ENCODE peak calls at places on chromosome 7, in eight cellular contexts. Y, B, R, J, X, I, V and Q are unnamed samples.

GRCh38 chr7:102061981-102062390 is 224.7 kb upstream of the SH2B2 start:
- DNase-seq in V (no peak), I (peak), X (no peak), R (peak), Y (no peak), B (no peak), J (no peak), Q (peak)

GRCh38 chr7:98996162-98996552 is 117.8 kb downstream of the TRRAP start:
- DNase-seq in J (no peak), R (no peak), I (no peak), V (no peak), X (no peak), B (no peak), Y (no peak), Q (no peak)

GRCh38 chr7:5393748-5394147 is 29.9 kb downstream of the TNRC18 start:
- DNase-seq in B (no peak), R (no peak), V (no peak), I (no peak), Y (no peak), X (no peak), J (no peak), Q (no peak)

GRCh38 chr7:1444925-1445322 is 14.3 kb downstream of the MICALL2 start:
- DNase-seq in I (no peak), J (no peak), R (no peak), Y (no peak), V (no peak), B (no peak), X (no peak), Q (no peak)

GRCh38 chr7:87344446-87344845 is 1.0 kb upstream of the CROT start:
- DNase-seq in X (no peak), J (peak), R (no peak), Y (no peak), B (no peak), V (peak), I (no peak), Q (no peak)

GRCh38 chr7:127890726-127891125 is 140.5 kb downstream of the LRRC4 start:
- DNase-seq in I (no peak), R (no peak), X (no peak), B (no peak), Y (no peak), V (no peak), J (no peak), Q (no peak)

GRCh38 chr7:1234794-1235500 is 2.3 kb downstream of the UNCX start:
- DNase-seq in V (no peak), J (no peak), R (no peak), Y (no peak), X (no peak), I (no peak), B (no peak), Q (no peak)

GRCh38 chr7:91280180-91280579 is 15.9 kb downstream of the FZD1 start:
- DNase-seq in I (no peak), V (no peak), R (no peak), J (no peak), X (no peak), Y (no peak), B (peak), Q (no peak)

GRCh38 chr7:151544183-151544582 is 24.5 kb upstream of the RHEB start:
- DNase-seq in Y (no peak), V (no peak), B (no peak), J (no peak), R (no peak), I (no peak), X (no peak), Q (no peak)

GRCh38 chr7:127392182-127392565 is 334 bp downstream of the ZNF800 start:
- DNase-seq in Y (peak), B (peak), V (peak), I (peak), R (peak), J (peak), X (no peak), Q (peak)

GRCh38 chr7:136072447-136072846 is 95.3 kb upstream of the MTPN start:
- DNase-seq in V (no peak), B (no peak), R (no peak), I (no peak), Y (no peak), J (no peak), X (no peak), Q (no peak)

GRCh38 chr7:127885843-127886242 is 145.4 kb downstream of the LRRC4 start:
- DNase-seq in X (no peak), I (peak), R (peak), Y (peak), B (no peak), J (peak), V (peak), Q (no peak)

GRCh38 chr7:139548302-139549028 is 25.0 kb downstream of the CLEC2L start:
- DNase-seq in I (no peak), V (no peak), Y (no peak), J (no peak), X (no peak), R (no peak), B (no peak), Q (no peak)

GRCh38 chr7:369476-369980 is 79.6 kb downstream of the FOXL3 start:
- DNase-seq in I (peak), B (no peak), X (no peak), J (no peak), V (no peak), R (no peak), Y (no peak), Q (no peak)

GRCh38 chr7:149856-150636 is 42.3 kb upstream of the FAM20C start:
- DNase-seq in J (no peak), Y (peak), R (peak), B (no peak), X (no peak), V (no peak), I (peak), Q (peak)

DNA sequence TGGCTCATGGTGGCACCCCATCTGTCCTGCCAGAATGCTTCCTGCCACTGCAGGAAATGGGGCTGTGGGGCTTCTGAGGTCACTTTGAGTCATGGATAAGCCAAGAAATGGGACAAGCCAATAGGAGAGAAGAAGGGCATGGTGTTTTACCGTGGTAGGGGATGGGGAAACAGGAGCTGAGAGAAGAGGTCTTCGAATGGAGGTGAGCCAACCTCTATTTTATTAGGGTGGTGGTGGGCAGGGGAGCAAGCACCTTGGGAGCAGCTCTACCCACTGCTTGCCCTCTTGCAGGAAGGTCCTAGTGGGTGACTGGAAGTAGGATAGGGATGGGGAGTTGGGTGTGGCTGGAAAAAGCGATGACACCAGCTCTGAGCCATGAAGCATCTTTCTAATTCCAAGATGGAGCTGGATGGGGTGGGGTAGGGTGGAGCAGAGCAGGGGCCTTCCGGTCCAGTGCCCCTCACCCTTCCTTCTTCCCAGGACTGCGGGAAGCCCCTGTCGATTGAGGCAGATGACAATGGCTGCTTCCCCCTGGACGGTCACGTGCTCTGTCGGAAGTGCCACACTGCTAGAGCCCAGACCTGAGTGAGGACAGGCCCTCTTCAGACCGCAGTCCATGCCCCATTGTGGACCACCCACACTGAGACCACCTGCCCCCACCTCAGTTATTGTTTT is 9.1 kb downstream of the ZYX start:
- DNase-seq in I (peak), J (no peak), Y (no peak), B (no peak), V (no peak), R (no peak), X (no peak), Q (no peak)
- TF ChIP-seq CTCF in I (no peak), J (no peak), Y (no peak), B (no peak), V (no peak), R (no peak), X (no peak), Q (no peak)

DNA sequence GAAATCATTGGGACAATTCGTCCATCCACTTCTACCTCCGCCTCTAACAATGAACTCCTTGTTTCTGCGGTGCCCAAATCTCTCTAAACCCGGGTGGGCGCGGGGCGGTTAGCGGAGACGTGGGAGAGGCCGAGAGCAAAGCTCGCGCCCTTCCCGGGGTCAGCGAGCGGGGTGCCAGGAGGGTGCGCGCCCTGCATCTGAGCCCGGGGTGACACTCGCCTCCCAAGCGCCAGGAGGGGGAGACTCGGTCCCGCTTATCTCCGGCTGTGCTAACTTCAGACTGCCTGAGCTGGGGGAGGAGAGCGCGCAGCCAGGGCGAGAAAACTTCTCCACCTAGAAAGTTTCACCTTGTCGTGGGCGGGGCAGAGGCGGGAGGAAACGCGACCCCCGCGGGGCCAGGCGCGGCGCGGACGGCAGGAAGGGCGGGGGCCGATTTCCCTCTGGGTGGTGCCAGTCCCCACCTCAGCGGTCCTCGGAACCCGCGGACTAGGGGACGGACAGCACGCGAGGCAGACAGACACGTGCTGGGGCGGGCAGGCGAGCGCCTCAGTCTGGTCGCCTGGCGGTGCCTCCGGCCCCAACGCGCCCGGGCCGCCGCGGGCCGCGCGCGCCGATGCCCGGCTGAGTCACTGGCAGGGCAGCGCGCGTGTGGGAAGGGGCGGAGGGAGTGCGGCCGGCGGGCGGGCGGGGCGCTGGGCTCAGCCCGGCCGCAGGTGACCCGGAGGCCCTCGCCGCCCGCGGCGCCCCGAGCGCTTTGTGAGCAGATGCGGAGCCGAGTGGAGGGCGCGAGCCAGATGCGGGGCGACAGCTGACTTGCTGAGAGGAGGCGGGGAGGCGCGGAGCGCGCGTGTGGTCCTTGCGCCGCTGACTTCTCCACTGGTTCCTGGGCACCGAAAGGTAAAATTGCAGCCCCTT is at the start of gene MET:
- DNase-seq in B (peak), J (peak), X (peak), I (peak), V (peak), R (peak), Y (peak), Q (peak)
- TF ChIP-seq CTCF in B (peak), J (peak), X (peak), I (peak), V (peak), R (peak), Y (peak), Q (no peak)

DNA sequence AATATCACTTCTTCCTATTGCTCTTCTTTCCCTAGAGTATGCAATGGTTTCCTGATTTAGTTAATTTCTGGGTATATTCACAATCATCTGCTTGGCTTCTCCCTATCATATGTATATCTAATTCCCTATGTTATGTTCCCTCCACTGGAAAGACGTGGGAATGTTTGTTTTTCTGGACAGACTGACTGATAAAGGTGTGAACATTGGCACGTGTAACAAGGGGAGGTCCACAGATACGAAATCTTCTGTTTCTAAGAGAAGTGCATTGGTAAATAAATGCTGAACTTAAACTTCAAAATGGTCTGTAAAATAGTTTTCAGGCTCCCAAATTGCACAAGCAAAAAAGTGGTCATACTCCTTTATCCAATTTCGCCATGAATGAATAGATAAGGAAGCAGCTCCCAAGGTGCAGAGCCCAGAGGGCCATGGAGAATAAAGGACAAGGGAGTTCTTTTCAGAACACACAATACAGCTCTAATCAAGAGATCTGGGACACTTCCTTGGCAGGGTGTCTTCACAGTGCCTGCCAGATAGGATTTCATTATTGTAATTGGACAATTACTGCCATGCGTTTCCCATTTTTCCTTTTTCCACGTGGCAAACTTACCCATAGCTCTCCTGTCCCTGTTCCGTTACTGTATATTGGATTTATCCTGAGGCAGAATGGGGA is 141.9 kb downstream of the RNF133 start:
- DNase-seq in V (no peak), Y (no peak), I (no peak), B (no peak), R (no peak), J (no peak), X (no peak), Q (no peak)
- TF ChIP-seq CTCF in V (no peak), Y (no peak), I (no peak), B (no peak), R (no peak), J (no peak), X (no peak), Q (no peak)

DNA sequence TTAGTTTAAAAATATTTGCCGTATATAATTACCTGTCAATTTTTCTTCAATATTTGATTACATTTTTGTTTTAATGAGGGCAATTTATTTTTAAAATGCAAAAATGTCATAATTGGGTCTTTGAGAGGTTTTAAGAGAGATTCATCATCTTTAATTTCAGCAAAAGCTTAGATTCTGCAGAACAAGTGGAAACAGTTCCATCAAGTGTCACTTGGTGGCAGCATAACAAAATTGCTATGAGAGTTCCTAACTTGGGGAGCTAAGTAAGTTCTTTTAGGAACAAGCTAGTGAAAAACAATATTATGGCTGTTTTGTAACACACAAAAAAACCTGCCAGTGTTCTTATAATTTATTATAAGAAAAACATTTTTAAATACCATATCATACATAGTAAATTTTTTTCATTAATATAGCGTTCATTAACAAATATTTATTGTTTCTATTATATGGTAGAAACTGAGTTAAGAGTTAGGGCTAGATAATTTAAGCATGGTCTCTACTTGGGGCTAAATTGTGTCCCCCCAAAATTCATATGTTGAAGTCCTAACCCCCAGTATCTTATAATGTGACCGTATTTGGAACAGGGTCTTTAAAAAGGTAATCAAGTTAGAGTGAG is 155.2 kb downstream of the MAGI2 start:
- DNase-seq in I (no peak), Y (peak), R (peak), X (no peak), J (peak), V (peak), B (peak), Q (no peak)
- TF ChIP-seq CTCF in I (peak), Y (peak), R (peak), X (peak), J (peak), V (peak), B (peak), Q (no peak)

DNA sequence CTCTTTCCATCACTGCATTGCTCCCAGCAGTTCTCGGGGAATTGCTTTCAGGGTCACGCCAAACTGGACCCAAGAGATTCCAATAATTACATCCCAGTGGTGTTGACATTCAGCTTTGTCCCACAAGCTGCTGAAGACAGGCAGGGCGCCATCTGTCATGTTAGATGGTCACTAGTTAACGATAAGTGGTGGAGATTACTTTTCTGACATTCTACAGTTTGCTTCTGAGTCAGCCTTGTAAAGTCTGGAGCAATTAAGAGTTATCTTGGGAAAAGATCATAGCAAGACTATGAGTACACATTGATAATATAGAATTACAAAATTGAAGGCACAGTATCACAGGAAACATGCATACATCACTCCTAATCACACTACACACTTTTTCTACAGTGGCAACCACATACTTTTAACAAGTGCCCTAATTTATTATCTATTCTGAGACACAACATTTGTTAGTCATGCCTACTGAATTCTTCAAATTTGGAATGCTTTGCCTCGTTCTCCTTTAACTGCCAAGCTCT is 41.9 kb downstream of the SEMA3C start:
- DNase-seq in I (no peak), R (peak), Y (peak), B (peak), X (no peak), J (no peak), V (no peak), Q (no peak)
- TF ChIP-seq CTCF in I (no peak), R (no peak), Y (no peak), B (no peak), X (no peak), J (no peak), V (no peak), Q (no peak)

GRCh38 chr7:20440472-20441105 is 109.9 kb downstream of the ITGB8 start:
- DNase-seq in R (peak), J (peak), Y (peak), X (no peak), I (no peak), B (peak), V (peak), Q (no peak)
- TF ChIP-seq CTCF in R (peak), J (peak), Y (peak), X (no peak), I (peak), B (peak), V (peak), Q (no peak)

DNA sequence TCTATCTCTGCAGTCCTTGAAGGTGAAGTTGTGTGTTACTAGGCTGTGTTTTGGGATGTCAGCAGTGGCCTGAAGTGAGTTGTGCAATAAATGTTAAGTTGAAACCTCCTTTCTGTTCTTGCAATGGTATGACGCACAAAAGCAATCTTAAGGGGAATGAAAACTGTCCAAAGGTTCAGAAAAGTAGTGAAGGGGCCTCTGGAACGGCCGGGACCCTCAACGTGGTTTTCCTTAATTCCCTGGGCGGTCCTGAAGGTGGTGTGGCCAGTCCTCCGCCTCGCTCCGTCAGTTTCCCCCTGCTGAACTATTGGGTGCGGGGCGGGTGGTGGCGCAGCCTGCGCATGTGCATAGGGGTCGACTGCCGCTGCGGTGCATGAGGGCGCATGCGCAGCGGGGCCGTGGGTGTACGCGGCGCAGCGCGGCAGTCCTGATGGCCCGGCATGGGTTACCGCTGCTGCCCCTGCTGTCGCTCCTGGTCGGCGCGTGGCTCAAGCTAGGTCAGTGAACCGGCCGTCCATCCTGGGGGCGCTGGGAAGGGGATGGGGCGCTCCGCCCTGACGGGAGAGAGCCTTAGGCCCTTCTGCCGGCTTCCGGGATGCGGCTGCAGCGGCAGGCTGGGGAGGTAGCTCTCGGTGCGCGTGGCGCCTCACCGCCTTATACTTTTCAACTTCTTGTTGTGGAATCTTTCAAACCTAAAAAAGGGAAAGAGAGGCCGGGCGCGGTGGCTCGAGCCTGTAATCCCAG is at the start of gene SUMF2:
- DNase-seq in B (peak), J (peak), V (peak), Y (peak), X (peak), I (peak), R (peak), Q (peak)
- TF ChIP-seq CTCF in B (peak), J (peak), V (no peak), Y (peak), X (peak), I (no peak), R (peak), Q (no peak)

GRCh38 chr7:109915670-109916069 is 1175.3 kb upstream of the LRRN3 start:
- DNase-seq in Y (no peak), I (no peak), J (no peak), R (no peak), V (no peak), B (no peak), X (no peak), Q (no peak)
- TF ChIP-seq CTCF in Y (no peak), I (no peak), J (no peak), R (no peak), V (no peak), B (no peak), X (no peak), Q (no peak)